ENCODE peak calls at places on chromosomes 12 and 14, in four cellular contexts. A, N, J and S are unnamed samples.

GRCh38 chr14:59044707-59045106 is 143.8 kb upstream of the DAAM1 start:
- DNase-seq in A (peak), N (no peak), J (no peak), S (no peak)

GRCh38 chr14:23483216-23483854 is 13.8 kb downstream of the NGDN start:
- DNase-seq in N (no peak), A (peak), J (peak), S (peak)

GRCh38 chr12:76636141-76636692 is 76.6 kb upstream of the OSBPL8 start:
- DNase-seq in A (peak), N (no peak), J (no peak), S (no peak)

GRCh38 chr12:113473942-113474341 is 2.3 kb upstream of the LHX5 start:
- DNase-seq in J (peak), A (peak), N (no peak), S (no peak)

GRCh38 chr14:92456215-92457017 is 57.2 kb upstream of the RIN3 start:
- DNase-seq in N (peak), A (peak), J (peak), S (peak)

GRCh38 chr14:94004015-94004414 is 6.9 kb downstream of the CCDC197 start:
- DNase-seq in J (no peak), A (no peak), N (no peak), S (no peak)

GRCh38 chr12:20280515-20280914 is 87.8 kb upstream of the PDE3A start:
- DNase-seq in A (no peak), J (no peak), N (no peak), S (no peak)

GRCh38 chr14:87097021-87097420 is 896.0 kb downstream of the GALC start:
- DNase-seq in J (no peak), N (no peak), A (no peak), S (no peak)

GRCh38 chr12:29282452-29282851 is 98.5 kb downstream of the ERGIC2 start:
- DNase-seq in N (no peak), J (no peak), A (no peak), S (no peak)

GRCh38 chr14:91888641-91889476 is 21.5 kb upstream of the TC2N start:
- DNase-seq in N (no peak), J (peak), A (no peak), S (no peak)

GRCh38 chr14:102849522-102850379 is 72.5 kb downstream of the TRAF3 start:
- DNase-seq in A (no peak), J (no peak), N (no peak), S (no peak)

GRCh38 chr12:124326104-124326503 is 31.2 kb downstream of the RFLNA start:
- DNase-seq in J (no peak), A (no peak), N (no peak), S (no peak)

GRCh38 chr12:88185988-88186387 is 43.9 kb downstream of the TMTC3 start:
- DNase-seq in N (no peak), A (peak), J (no peak), S (no peak)

GRCh38 chr14:55438066-55438683 is 2.2 kb downstream of the TBPL2 start:
- DNase-seq in J (peak), N (no peak), A (peak), S (peak)
- TF ChIP-seq EZH2phosphoT487 in J (no peak), N (no peak), A (no peak), S (no peak)

GRCh38 chr12:52020539-52021336 is 14.0 kb downstream of the TAMALIN start:
- DNase-seq in A (peak), J (peak), N (peak), S (peak)

GRCh38 chr12:52020126-52020525 is 13.4 kb downstream of the TAMALIN start:
- DNase-seq in A (no peak), J (no peak), N (no peak), S (no peak)

GRCh38 chr12:52023182-52023975 is 16.6 kb downstream of the TAMALIN start:
- DNase-seq in J (peak), A (peak), N (peak), S (peak)

GRCh38 chr12:52023976-52024688 is 17.4 kb downstream of the TAMALIN start:
- DNase-seq in J (no peak), N (no peak), A (no peak), S (peak)

DNA sequence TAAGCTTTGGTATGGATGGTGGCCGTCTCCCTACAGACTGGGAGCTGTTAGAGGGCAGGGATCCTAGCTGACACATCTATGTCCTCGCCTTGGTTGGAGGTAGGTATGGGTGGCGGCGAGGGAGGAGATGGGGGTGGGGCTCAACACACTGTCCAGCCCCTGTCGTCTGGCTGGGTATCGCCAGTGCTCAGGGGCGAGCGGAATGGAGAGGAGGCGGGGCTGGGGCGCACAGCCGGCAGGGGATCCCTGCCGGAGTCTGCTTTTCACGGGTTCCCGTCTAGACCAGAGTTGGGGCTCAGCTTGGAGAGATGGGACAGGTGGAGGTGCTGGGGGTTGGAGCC is 16.1 kb downstream of the TAMALIN start:
- DNase-seq in N (no peak), J (peak), A (peak), S (no peak)
- TF ChIP-seq EZH2phosphoT487 in N (no peak), J (no peak), A (no peak), S (no peak)

GRCh38 chr12:80892597-80893445 is 44.9 kb downstream of the LIN7A start:
- DNase-seq in N (no peak), J (no peak), A (no peak), S (no peak)
- TF ChIP-seq EZH2phosphoT487 in N (no peak), J (no peak), A (no peak), S (no peak)

DNA sequence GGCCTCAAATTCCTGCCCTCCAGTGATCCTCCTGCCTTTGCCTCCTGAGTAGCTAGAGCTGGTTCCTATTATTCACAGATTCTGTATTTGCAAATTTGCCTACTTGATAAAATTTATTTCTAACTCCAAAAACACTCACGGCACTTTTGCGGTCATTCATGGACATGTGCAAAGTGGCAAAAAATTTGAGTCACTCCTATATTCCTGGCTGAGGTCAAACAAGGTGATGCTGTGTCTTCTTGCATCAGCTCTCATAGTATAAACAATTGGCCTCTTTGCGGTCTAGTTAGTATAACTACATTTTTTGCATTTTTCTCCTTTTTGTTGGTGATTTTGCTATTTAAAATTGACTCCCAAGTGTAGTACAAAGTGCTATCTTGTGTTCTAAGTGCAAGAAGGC is 24.7 kb downstream of the ATF1 start:
- DNase-seq in A (peak), J (no peak), N (no peak), S (no peak)
- TF ChIP-seq EZH2phosphoT487 in A (no peak), J (no peak), N (no peak), S (no peak)

DNA sequence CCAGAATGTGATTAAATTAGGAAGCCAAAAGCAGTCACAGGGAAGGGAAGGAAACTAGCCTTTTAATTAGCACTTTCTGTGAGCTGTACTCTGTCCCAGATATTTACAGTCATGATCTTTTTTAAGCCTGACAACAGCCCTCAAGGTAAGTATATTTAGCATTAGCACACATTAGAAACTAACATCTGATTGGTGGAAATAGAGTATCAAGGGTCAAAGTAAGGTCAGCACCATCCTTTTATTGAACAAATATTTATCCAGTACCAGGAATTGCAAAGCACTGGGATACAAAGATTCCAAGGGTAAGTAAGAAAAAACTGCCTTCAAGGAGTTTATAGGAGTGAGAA is 28.2 kb downstream of the RPGRIP1 start:
- DNase-seq in A (peak), N (peak), J (no peak), S (no peak)
- TF ChIP-seq EZH2phosphoT487 in A (no peak), N (no peak), J (no peak), S (no peak)

DNA sequence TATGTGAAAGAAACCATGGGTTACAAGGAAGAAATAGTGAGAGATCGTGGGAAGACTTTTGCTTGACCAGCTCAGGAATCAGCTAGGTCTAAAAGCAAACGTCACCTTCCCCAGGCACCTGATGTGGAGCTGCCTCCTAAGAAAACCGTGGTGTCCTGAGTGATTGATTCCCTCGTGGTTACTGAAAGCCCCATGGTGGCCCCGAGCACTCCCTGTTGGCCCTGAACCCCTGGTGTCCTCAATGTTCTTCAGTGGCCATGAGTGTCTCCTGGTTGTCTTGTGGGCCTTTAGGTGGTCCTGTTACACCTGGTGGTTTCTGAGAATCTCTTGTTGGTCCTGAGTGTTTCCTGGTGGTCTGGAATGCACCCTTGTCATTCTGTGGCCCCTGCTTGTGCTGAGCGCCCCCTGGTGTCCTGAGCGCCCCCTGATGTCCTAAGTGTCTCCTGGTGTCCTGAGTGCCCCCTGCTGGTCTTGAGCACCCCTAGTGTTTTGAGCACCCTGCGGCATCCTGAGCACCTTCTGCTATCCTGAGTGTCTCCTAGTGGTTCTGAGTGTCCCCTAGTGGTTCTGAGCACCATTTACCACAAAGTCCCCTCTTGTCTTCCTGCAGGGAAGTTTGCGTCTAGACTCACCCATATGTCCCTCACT is 518.7 kb downstream of the TMEM121 start:
- DNase-seq in A (no peak), J (no peak), N (no peak), S (no peak)
- TF ChIP-seq EZH2phosphoT487 in A (no peak), J (no peak), N (no peak), S (no peak)

GRCh38 chr14:51167587-51168219 is 72.3 kb upstream of the TMX1 start:
- DNase-seq in A (peak), J (no peak), N (no peak), S (no peak)
- TF ChIP-seq EZH2phosphoT487 in A (no peak), J (no peak), N (no peak), S (no peak)

DNA sequence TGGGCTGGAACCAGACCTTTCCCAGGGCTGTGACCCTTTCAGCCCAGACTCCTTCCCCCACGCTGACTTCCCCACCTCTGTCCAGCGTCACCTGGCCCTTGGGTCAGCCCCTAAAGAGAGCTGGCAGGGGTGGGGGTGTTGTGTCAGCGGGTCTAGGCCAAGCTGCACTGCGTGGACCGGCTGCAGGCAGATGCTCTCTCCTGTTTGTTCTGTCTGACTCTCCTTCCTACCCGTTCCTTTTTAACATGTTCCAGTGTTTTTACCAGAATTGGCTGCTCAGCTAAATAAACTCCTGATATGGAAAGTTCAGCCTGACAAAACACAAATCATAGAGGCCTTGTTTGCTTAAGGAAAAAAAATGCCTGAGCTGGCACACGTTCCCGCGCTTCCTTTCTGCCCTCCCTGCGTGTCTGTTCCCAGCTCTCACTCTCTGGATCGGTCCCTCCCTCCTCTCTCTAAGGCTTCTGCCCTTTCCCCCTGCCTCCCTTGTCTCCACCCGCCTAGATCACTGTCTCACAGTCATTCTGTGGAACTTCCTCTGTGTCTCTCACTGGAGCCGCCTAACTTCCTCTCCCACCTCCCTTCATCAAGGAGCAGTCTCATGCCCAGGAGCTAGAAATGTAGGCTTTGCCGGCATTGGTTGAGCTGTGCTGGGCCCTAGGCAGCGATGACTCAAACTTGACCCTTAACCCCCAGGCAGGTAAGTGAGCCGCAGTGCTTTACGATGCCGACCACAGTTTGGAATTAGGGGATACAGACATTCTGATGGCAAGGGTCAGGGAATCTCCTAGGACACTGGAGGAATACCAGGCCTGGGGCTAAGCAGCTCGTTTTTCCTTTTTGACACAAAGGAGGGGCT is 15.5 kb upstream of the MLXIP start:
- DNase-seq in J (no peak), A (peak), N (no peak), S (no peak)
- TF ChIP-seq EZH2phosphoT487 in J (no peak), A (no peak), N (no peak), S (no peak)

GRCh38 chr12:3170423-3171194 is 93.4 kb downstream of the TSPAN9 start:
- DNase-seq in J (no peak), N (no peak), A (peak), S (no peak)
- TF ChIP-seq EZH2phosphoT487 in J (no peak), N (no peak), A (no peak), S (no peak)

GRCh38 chr12:132686831-132687210 is 321 bp downstream of the POLE start:
- DNase-seq in N (no peak), J (peak), A (no peak), S (no peak)
- TF ChIP-seq EZH2phosphoT487 in N (no peak), J (no peak), A (no peak), S (no peak)